ENCODE peak calls at places on chromosomes 11 and 22, in six cellular contexts. One of them, this sample, is unnamed.

GRCh38 chr11:32141886-32142546 is 51.1 kb downstream of the RCN1 start:
- DNase-seq in endothelial cell of umbilical vein: no peak
- DNase-seq in K562: no peak
- DNase-seq in GM12878: no peak
- DNase-seq in HepG2: peak
- DNase-seq in A549: no peak
- DNase-seq in this sample: no peak

GRCh38 chr11:123653405-123653996 is 923 bp downstream of the SCN3B start:
- DNase-seq in endothelial cell of umbilical vein: no peak
- DNase-seq in K562: no peak
- DNase-seq in GM12878: no peak
- DNase-seq in HepG2: no peak
- DNase-seq in A549: peak
- DNase-seq in this sample: no peak

GRCh38 chr11:61198948-61199523 is 4.3 kb upstream of the PGA3 start:
- DNase-seq in endothelial cell of umbilical vein: no peak
- DNase-seq in K562: no peak
- DNase-seq in GM12878: no peak
- DNase-seq in HepG2: no peak
- DNase-seq in A549: no peak
- DNase-seq in this sample: no peak

GRCh38 chr11:18394928-18395734 is 768 bp downstream of the LDHA start:
- DNase-seq in endothelial cell of umbilical vein: peak
- DNase-seq in K562: peak
- DNase-seq in GM12878: no peak
- DNase-seq in HepG2: no peak
- DNase-seq in A549: peak
- DNase-seq in this sample: peak

GRCh38 chr22:21009638-21010425 is 5.1 kb upstream of the P2RX6 start:
- DNase-seq in endothelial cell of umbilical vein: peak
- DNase-seq in K562: peak
- DNase-seq in GM12878: no peak
- DNase-seq in HepG2: peak
- DNase-seq in A549: no peak
- DNase-seq in this sample: peak

GRCh38 chr11:93827347-93827746 is 23.1 kb downstream of the VSTM5 start:
- DNase-seq in endothelial cell of umbilical vein: no peak
- DNase-seq in K562: no peak
- DNase-seq in GM12878: no peak
- DNase-seq in HepG2: no peak
- DNase-seq in A549: no peak
- DNase-seq in this sample: no peak

GRCh38 chr11:90120191-90120590 is 14.3 kb upstream of the NAALAD2 start:
- DNase-seq in endothelial cell of umbilical vein: no peak
- DNase-seq in K562: no peak
- DNase-seq in GM12878: no peak
- DNase-seq in HepG2: no peak
- DNase-seq in A549: no peak
- DNase-seq in this sample: no peak

GRCh38 chr11:69588270-69588669 is 52.7 kb upstream of the CCND1 start:
- DNase-seq in endothelial cell of umbilical vein: peak
- DNase-seq in K562: no peak
- DNase-seq in GM12878: no peak
- DNase-seq in HepG2: peak
- DNase-seq in A549: peak
- DNase-seq in this sample: no peak

GRCh38 chr11:92387882-92388281 is 163.3 kb downstream of the FAT3 start:
- DNase-seq in endothelial cell of umbilical vein: no peak
- DNase-seq in K562: no peak
- DNase-seq in GM12878: no peak
- DNase-seq in HepG2: no peak
- DNase-seq in A549: no peak
- DNase-seq in this sample: no peak

GRCh38 chr11:15704064-15704463 is 589.3 kb downstream of the INSC start:
- DNase-seq in endothelial cell of umbilical vein: no peak
- DNase-seq in K562: no peak
- DNase-seq in GM12878: no peak
- DNase-seq in HepG2: peak
- DNase-seq in A549: no peak
- DNase-seq in this sample: no peak

GRCh38 chr11:85845052-85845631 is 10.0 kb upstream of the CCDC83 start:
- DNase-seq in endothelial cell of umbilical vein: peak
- DNase-seq in K562: no peak
- DNase-seq in GM12878: no peak
- DNase-seq in HepG2: no peak
- DNase-seq in A549: no peak
- DNase-seq in this sample: no peak

GRCh38 chr22:46587067-46587471 is 33.1 kb upstream of the GRAMD4 start:
- DNase-seq in endothelial cell of umbilical vein: no peak
- DNase-seq in K562: no peak
- DNase-seq in GM12878: peak
- DNase-seq in HepG2: no peak
- DNase-seq in A549: no peak
- DNase-seq in this sample: no peak

GRCh38 chr11:11987503-11988022 is 20.9 kb downstream of the DKK3 start:
- DNase-seq in endothelial cell of umbilical vein: peak
- DNase-seq in K562: peak
- DNase-seq in GM12878: no peak
- DNase-seq in HepG2: no peak
- DNase-seq in A549: no peak
- DNase-seq in this sample: no peak

GRCh38 chr11:129992161-129992944 is 10.3 kb downstream of the PRDM10 start:
- DNase-seq in endothelial cell of umbilical vein: peak
- DNase-seq in K562: peak
- DNase-seq in GM12878: no peak
- DNase-seq in HepG2: peak
- DNase-seq in A549: peak
- DNase-seq in this sample: peak

GRCh38 chr11:65571420-65571819 is 918 bp upstream of the FAM89B start:
- DNase-seq in endothelial cell of umbilical vein: no peak
- DNase-seq in K562: no peak
- DNase-seq in GM12878: no peak
- DNase-seq in HepG2: no peak
- DNase-seq in A549: no peak
- DNase-seq in this sample: no peak

GRCh38 chr22:19719055-19719482 is 4.3 kb upstream of the GP1BB start:
- DNase-seq in endothelial cell of umbilical vein: no peak
- DNase-seq in K562: peak
- DNase-seq in GM12878: no peak
- DNase-seq in HepG2: no peak
- DNase-seq in A549: no peak
- DNase-seq in this sample: peak

GRCh38 chr11:79221417-79222130 is 219.3 kb downstream of the TENM4 start:
- DNase-seq in endothelial cell of umbilical vein: no peak
- DNase-seq in K562: no peak
- DNase-seq in GM12878: no peak
- DNase-seq in HepG2: no peak
- DNase-seq in A549: no peak
- DNase-seq in this sample: no peak

GRCh38 chr22:23242473-23243001 is 62.2 kb downstream of the BCR start:
- DNase-seq in endothelial cell of umbilical vein: no peak
- DNase-seq in K562: no peak
- DNase-seq in GM12878: no peak
- DNase-seq in HepG2: no peak
- DNase-seq in A549: no peak
- DNase-seq in this sample: no peak

GRCh38 chr11:111561801-111562325 is 21.3 kb downstream of the LAYN start:
- DNase-seq in endothelial cell of umbilical vein: no peak
- DNase-seq in K562: no peak
- DNase-seq in GM12878: no peak
- DNase-seq in HepG2: peak
- DNase-seq in A549: no peak
- DNase-seq in this sample: no peak

GRCh38 chr11:58628446-58628845 is 6.0 kb downstream of the CNTF start:
- DNase-seq in endothelial cell of umbilical vein: no peak
- DNase-seq in K562: no peak
- DNase-seq in GM12878: no peak
- DNase-seq in HepG2: no peak
- DNase-seq in A549: no peak
- DNase-seq in this sample: no peak

GRCh38 chr11:65801153-65801987 is 14.5 kb downstream of the OVOL1 start:
- DNase-seq in endothelial cell of umbilical vein: no peak
- DNase-seq in K562: no peak
- DNase-seq in GM12878: no peak
- DNase-seq in HepG2: no peak
- DNase-seq in A549: no peak
- DNase-seq in this sample: no peak

GRCh38 chr11:118306556-118306955 is 2.0 kb downstream of the CD3E start:
- DNase-seq in endothelial cell of umbilical vein: no peak
- DNase-seq in K562: no peak
- DNase-seq in GM12878: no peak
- DNase-seq in HepG2: no peak
- DNase-seq in A549: no peak
- DNase-seq in this sample: no peak

GRCh38 chr22:36365020-36365411 is 22.8 kb downstream of the MYH9 start:
- DNase-seq in endothelial cell of umbilical vein: peak
- DNase-seq in K562: peak
- DNase-seq in GM12878: no peak
- DNase-seq in HepG2: no peak
- DNase-seq in A549: peak
- DNase-seq in this sample: peak

GRCh38 chr22:46613606-46613997 is 6.6 kb upstream of the GRAMD4 start:
- DNase-seq in endothelial cell of umbilical vein: peak
- DNase-seq in K562: no peak
- DNase-seq in GM12878: peak
- DNase-seq in HepG2: no peak
- DNase-seq in A549: no peak
- DNase-seq in this sample: peak

GRCh38 chr11:16239130-16240105 is 116.9 kb downstream of the SOX6 start:
- DNase-seq in endothelial cell of umbilical vein: no peak
- DNase-seq in K562: no peak
- DNase-seq in GM12878: no peak
- DNase-seq in HepG2: no peak
- DNase-seq in A549: no peak
- DNase-seq in this sample: no peak

GRCh38 chr11:5258543-5259262 is 4.1 kb upstream of the HBG2 start:
- DNase-seq in endothelial cell of umbilical vein: no peak
- DNase-seq in K562: peak
- DNase-seq in GM12878: no peak
- DNase-seq in HepG2: no peak
- DNase-seq in A549: no peak
- DNase-seq in this sample: no peak

GRCh38 chr11:94803491-94803890 is 35.3 kb downstream of the AMOTL1 start:
- DNase-seq in endothelial cell of umbilical vein: no peak
- DNase-seq in K562: no peak
- DNase-seq in GM12878: no peak
- DNase-seq in HepG2: no peak
- DNase-seq in A549: no peak
- DNase-seq in this sample: no peak

GRCh38 chr11:110349109-110349996 is 52.9 kb upstream of the RDX start:
- DNase-seq in endothelial cell of umbilical vein: no peak
- DNase-seq in K562: no peak
- DNase-seq in GM12878: peak
- DNase-seq in HepG2: no peak
- DNase-seq in A549: no peak
- DNase-seq in this sample: no peak

GRCh38 chr11:35261197-35261596 is 122.2 kb downstream of the CD44 start:
- DNase-seq in endothelial cell of umbilical vein: no peak
- DNase-seq in K562: no peak
- DNase-seq in GM12878: no peak
- DNase-seq in HepG2: no peak
- DNase-seq in A549: no peak
- DNase-seq in this sample: no peak

GRCh38 chr11:59615132-59615636 is 390 bp downstream of the OSBP start:
- DNase-seq in endothelial cell of umbilical vein: no peak
- DNase-seq in K562: no peak
- DNase-seq in GM12878: no peak
- DNase-seq in HepG2: peak
- DNase-seq in A549: peak
- DNase-seq in this sample: peak

GRCh38 chr11:70675697-70676374 is 277.5 kb downstream of the CTTN start:
- DNase-seq in endothelial cell of umbilical vein: no peak
- DNase-seq in K562: no peak
- DNase-seq in GM12878: no peak
- DNase-seq in HepG2: no peak
- DNase-seq in A549: no peak
- DNase-seq in this sample: no peak

GRCh38 chr22:33051960-33052839 is 6.0 kb downstream of the SYN3 start:
- DNase-seq in endothelial cell of umbilical vein: no peak
- DNase-seq in K562: no peak
- DNase-seq in GM12878: no peak
- DNase-seq in HepG2: peak
- DNase-seq in A549: no peak
- DNase-seq in this sample: peak
- TF ChIP-seq MYC in endothelial cell of umbilical vein: no peak
- TF ChIP-seq MYC in K562: no peak
- TF ChIP-seq MYC in GM12878: no peak
- TF ChIP-seq MYC in HepG2: no peak
- TF ChIP-seq MYC in A549: no peak
- TF ChIP-seq MYC in this sample: no peak

GRCh38 chr11:64232182-64233018 is 2.0 kb upstream of the VEGFB start:
- DNase-seq in endothelial cell of umbilical vein: no peak
- DNase-seq in K562: no peak
- DNase-seq in GM12878: no peak
- DNase-seq in HepG2: no peak
- DNase-seq in A549: no peak
- DNase-seq in this sample: no peak
- TF ChIP-seq CTCF in endothelial cell of umbilical vein: no peak
- TF ChIP-seq CTCF in K562: no peak
- TF ChIP-seq CTCF in GM12878: no peak
- TF ChIP-seq CTCF in HepG2: no peak
- TF ChIP-seq CTCF in A549: no peak
- TF ChIP-seq CTCF in this sample: no peak

GRCh38 chr11:19953342-19953741 is 206.9 kb downstream of the DBX1 start:
- DNase-seq in endothelial cell of umbilical vein: peak
- DNase-seq in K562: no peak
- DNase-seq in GM12878: no peak
- DNase-seq in HepG2: peak
- DNase-seq in A549: peak
- DNase-seq in this sample: no peak

GRCh38 chr11:19954899-19955298 is 205.4 kb downstream of the DBX1 start:
- DNase-seq in endothelial cell of umbilical vein: no peak
- DNase-seq in K562: no peak
- DNase-seq in GM12878: no peak
- DNase-seq in HepG2: peak
- DNase-seq in A549: no peak
- DNase-seq in this sample: no peak

GRCh38 chr11:19952101-19952605 is 208.1 kb downstream of the DBX1 start:
- DNase-seq in endothelial cell of umbilical vein: peak
- DNase-seq in K562: no peak
- DNase-seq in GM12878: no peak
- DNase-seq in HepG2: peak
- DNase-seq in A549: no peak
- DNase-seq in this sample: no peak

GRCh38 chr11:19955660-19956059 is 204.6 kb downstream of the DBX1 start:
- DNase-seq in endothelial cell of umbilical vein: no peak
- DNase-seq in K562: no peak
- DNase-seq in GM12878: no peak
- DNase-seq in HepG2: no peak
- DNase-seq in A549: no peak
- DNase-seq in this sample: no peak

GRCh38 chr11:19953909-19954308 is 206.4 kb downstream of the DBX1 start:
- DNase-seq in endothelial cell of umbilical vein: peak
- DNase-seq in K562: no peak
- DNase-seq in GM12878: no peak
- DNase-seq in HepG2: peak
- DNase-seq in A549: peak
- DNase-seq in this sample: peak
- TF ChIP-seq MYC in endothelial cell of umbilical vein: no peak
- TF ChIP-seq MYC in K562: no peak
- TF ChIP-seq MYC in GM12878: no peak
- TF ChIP-seq MYC in HepG2: no peak
- TF ChIP-seq MYC in A549: no peak
- TF ChIP-seq MYC in this sample: no peak

GRCh38 chr11:64088159-64089026 is 52.7 kb downstream of the FLRT1 start:
- DNase-seq in endothelial cell of umbilical vein: no peak
- DNase-seq in K562: peak
- DNase-seq in GM12878: no peak
- DNase-seq in HepG2: peak
- DNase-seq in A549: peak
- DNase-seq in this sample: peak
- TF ChIP-seq CTCF in endothelial cell of umbilical vein: no peak
- TF ChIP-seq CTCF in K562: peak
- TF ChIP-seq CTCF in GM12878: peak
- TF ChIP-seq CTCF in HepG2: peak
- TF ChIP-seq CTCF in A549: peak
- TF ChIP-seq CTCF in this sample: peak

This sample was measured in NB4.